ENCODE peak calls at places on chromosomes 12 and 14, in six cellular contexts. P is Panc1, B is H1, G is mesendoderm, K is substantia nigra, O is stomach. D is an unnamed sample.
A peak's percentile ranks its signal among the peaks of the same experiment; 100 is the strongest.

GRCh38 chr14:90585106-90585505 is 188.3 kb downstream of the CALM1 start:
- DNase-seq in P (no peak), B (no peak), G (no peak), K (no peak), O (no peak), D (no peak)

GRCh38 chr12:95963104-95963503 is 20.0 kb downstream of the AMDHD1 start:
- DNase-seq in P (no peak), B (no peak), G (peak; percentile 67), K (no peak), O (no peak), D (no peak)

GRCh38 chr14:71155743-71156142 is 248.5 kb downstream of the PCNX1 start:
- DNase-seq in P (no peak), B (no peak), G (no peak), K (no peak), O (no peak), D (no peak)

GRCh38 chr12:75870878-75871277 is 160.7 kb downstream of the PHLDA1 start:
- DNase-seq in P (no peak), B (no peak), G (no peak), K (no peak), O (no peak), D (no peak)

GRCh38 chr14:80239631-80240030 is 28.3 kb upstream of the DIO2 start:
- DNase-seq in P (no peak), B (no peak), G (no peak), K (no peak), O (no peak), D (no peak)

GRCh38 chr12:13799574-13799973 is 181.8 kb downstream of the GRIN2B start:
- DNase-seq in P (no peak), B (peak; percentile 41), G (no peak), K (no peak), O (no peak), D (no peak)

GRCh38 chr14:43449291-43449690 is 1057.8 kb downstream of the FSCB start:
- DNase-seq in P (no peak), B (no peak), G (no peak), K (no peak), O (no peak), D (no peak)

GRCh38 chr14:105846312-105846711 is 319.9 kb downstream of the TMEM121 start:
- DNase-seq in P (no peak), B (no peak), G (no peak), K (no peak), O (no peak), D (no peak)

GRCh38 chr12:53955036-53955775 is 503 bp downstream of the HOXC12 start:
- DNase-seq in P (no peak), B (no peak), G (no peak), K (no peak), O (no peak), D (no peak)

GRCh38 chr12:19278407-19278806 is 148.9 kb downstream of the PLEKHA5 start:
- DNase-seq in P (no peak), B (no peak), G (no peak), K (no peak), O (no peak), D (no peak)

GRCh38 chr14:37591941-37592287 is 3.1 kb downstream of the FOXA1 start:
- DNase-seq in P (no peak), B (no peak), G (peak; percentile 42), K (no peak), O (peak; percentile 64), D (peak; percentile 50)

GRCh38 chr12:57127101-57127709 is 1.1 kb upstream of the LRP1 start:
- DNase-seq in P (no peak), B (no peak), G (peak; percentile 89), K (no peak), O (peak; percentile 84), D (peak; percentile 78)

GRCh38 chr14:103362780-103363179 is 22.4 kb upstream of the MARK3 start:
- DNase-seq in P (no peak), B (no peak), G (no peak), K (no peak), O (no peak), D (no peak)

GRCh38 chr14:31340297-31341063 is 79.9 kb downstream of the HEATR5A start:
- DNase-seq in P (no peak), B (no peak), G (no peak), K (no peak), O (no peak), D (no peak)

GRCh38 chr12:99257672-99258071 is 389.9 kb upstream of the GARIN6 start:
- DNase-seq in P (no peak), B (no peak), G (no peak), K (no peak), O (no peak), D (no peak)

GRCh38 chr12:22034709-22035506 is 11.1 kb upstream of the CMAS start:
- DNase-seq in P (no peak), B (no peak), G (no peak), K (no peak), O (no peak), D (no peak)

GRCh38 chr14:89773644-89774316 is 180.8 kb downstream of the EFCAB11 start:
- DNase-seq in P (no peak), B (peak; percentile 29), G (peak; percentile 90), K (no peak), O (peak; percentile 80), D (peak; percentile 33)

GRCh38 chr14:67934087-67934486 is 114.5 kb downstream of the RAD51B start:
- DNase-seq in P (peak; percentile 64), B (peak; percentile 29), G (peak; percentile 97), K (no peak), O (no peak), D (peak; percentile 33)

GRCh38 chr12:97561321-97562230 is 99.0 kb downstream of the RMST start:
- DNase-seq in P (no peak), B (no peak), G (no peak), K (no peak), O (no peak), D (no peak)

GRCh38 chr14:32201816-32202467 is at the start of gene RNU6-7:
- DNase-seq in P (peak; percentile 46), B (no peak), G (peak; percentile 74), K (peak; percentile 59), O (no peak), D (no peak)

GRCh38 chr12:63897931-63898330 is 53.4 kb downstream of the SRGAP1 start:
- DNase-seq in P (no peak), B (no peak), G (peak; percentile 91), K (no peak), O (no peak), D (no peak)

GRCh38 chr12:106248849-106249371 is 1.1 kb upstream of the CKAP4 start:
- DNase-seq in P (no peak), B (no peak), G (no peak), K (no peak), O (no peak), D (no peak)

GRCh38 chr12:32051511-32052299 is 54.9 kb upstream of the BICD1 start:
- DNase-seq in P (peak; percentile 80), B (no peak), G (peak; percentile 47), K (no peak), O (no peak), D (no peak)

DNA sequence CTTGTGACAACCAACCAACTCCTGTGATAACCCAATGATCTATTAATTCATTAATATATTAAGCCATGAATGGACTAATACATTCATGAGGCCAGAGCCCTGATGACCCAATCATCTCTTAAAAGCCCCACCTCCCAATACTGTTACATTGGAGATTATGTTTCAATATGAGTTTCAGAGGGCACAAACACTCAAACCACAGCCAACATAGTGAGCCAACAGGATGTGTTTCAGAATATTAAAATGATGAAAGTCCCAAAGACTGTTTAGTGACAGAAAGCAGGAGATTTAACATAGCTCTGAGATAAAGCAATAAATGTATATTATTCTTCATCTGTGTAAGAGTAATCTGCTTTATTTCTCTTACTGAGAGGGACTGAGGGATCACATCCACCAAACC is 71.7 kb downstream of the PTPRO start:
- DNase-seq in P (no peak), B (no peak), G (no peak), K (no peak), O (no peak), D (no peak)
- H3K27ac ChIP-seq in P (no peak overlapping the region), B (no peak overlapping the region), G (no peak overlapping the region), K (no peak overlapping the region), O (no peak overlapping the region), D (no peak overlapping the region)

DNA sequence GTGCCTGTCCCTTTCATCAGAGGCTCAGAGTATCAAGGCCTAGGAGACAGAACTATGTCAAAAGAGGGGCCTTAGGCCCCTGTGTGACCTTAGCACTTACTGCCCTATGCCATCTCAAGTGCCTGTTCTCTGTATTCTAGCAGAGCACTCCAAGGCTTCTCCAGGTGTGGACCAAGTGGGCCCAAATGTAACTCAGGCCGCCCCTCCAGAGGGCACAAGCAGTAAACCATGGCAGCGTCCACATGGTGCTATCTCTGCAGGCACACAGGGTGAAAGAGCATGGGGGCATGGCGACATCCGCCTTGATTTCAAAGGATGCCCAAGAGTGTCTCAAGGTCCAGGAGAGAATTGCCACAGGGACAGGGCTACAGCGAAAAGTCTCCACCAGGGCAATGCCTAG is 628.7 kb downstream of the RPS29 start:
- DNase-seq in P (no peak), B (no peak), G (no peak), K (no peak), O (no peak), D (no peak)
- H3K27ac ChIP-seq in P (no peak overlapping the region), B (no peak overlapping the region), G (no peak overlapping the region), K (no peak overlapping the region), O (no peak overlapping the region), D (no peak overlapping the region)

DNA sequence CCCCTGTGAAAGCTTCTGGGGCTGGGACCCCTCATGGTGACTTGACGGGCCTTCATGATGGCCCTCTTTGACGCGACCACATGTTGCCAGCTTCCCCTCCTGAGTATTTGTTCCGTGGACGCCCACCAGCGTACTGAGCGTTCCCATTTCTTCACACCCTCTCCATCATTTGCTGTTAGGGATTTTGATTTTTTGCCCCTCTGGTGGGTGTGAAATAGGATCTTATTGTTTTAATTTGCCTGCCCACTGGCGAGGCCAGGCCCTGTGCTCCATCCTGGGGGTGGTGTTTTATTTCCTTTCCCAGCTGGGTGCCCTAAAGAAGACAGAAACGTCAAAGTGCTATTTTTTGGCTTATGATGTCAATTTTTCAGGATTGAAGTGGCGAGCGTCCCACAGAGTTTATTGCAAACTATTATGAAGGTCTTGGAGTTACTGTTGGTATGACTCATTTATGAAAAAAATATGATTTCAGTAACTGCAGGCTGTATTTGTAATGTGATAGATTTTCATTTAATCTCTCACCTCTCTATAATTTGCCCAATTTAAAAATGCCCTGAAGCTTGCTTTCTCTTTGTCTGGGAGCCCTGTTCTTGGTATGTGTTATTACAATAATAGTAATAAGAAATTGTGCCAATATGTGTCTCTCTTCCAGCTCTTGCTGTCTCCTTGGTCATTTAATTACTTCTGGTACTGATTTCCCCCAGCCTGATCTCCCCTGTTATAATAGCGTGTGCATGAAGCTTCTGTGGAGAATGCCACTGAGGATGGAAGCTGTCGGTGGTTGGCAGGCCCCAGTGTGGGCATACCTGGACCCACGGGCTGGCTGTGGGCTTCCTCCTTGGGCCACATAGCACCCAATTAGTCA is 99.6 kb downstream of the SLC25A47 start:
- DNase-seq in P (no peak), B (no peak), G (no peak), K (no peak), O (no peak), D (no peak)
- H3K27ac ChIP-seq in P (peak overlapping the region; percentile 66), B (no peak overlapping the region), G (no peak overlapping the region), K (no peak overlapping the region), O (no peak overlapping the region), D (no peak overlapping the region)

DNA sequence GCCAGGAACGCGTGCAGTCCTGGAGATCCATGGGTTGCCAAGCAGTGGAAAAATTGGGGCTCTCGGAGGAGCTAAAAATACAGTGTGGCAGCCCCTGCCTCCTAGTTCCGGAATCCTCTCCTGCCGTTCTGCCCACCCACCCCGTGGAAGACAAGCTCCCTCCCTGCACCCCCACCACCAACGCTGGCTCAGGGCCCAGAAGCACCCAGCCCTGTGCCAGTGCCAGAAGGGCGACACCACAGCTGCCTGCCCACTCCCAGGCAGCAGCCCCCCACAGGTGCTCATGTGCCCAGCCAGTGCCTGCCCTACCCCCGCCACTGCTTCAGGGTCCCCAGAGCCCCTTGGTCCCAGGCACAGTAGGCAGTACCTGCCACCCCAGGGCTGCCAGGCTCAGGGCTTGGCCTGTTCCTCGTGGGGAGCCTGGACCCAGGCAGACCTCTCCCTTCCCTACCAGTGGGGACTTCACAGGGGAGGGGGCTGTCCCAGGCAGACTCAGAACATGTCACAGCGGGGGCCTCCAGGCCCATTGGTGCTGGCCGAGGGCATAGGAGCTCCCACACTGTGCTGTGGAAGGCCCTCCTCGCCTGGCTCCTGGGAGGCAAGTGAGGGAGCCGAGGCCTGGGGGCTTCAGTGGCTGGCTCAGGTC is 7.4 kb downstream of the INF2 start:
- DNase-seq in P (no peak), B (no peak), G (no peak), K (no peak), O (no peak), D (no peak)
- H3K27ac ChIP-seq in P (peak overlapping the region; percentile 88), B (no peak overlapping the region), G (no peak overlapping the region), K (peak overlapping the region; percentile 99), O (peak overlapping the region; percentile 6), D (peak overlapping the region; percentile 9)

D was measured in lung.